ENCODE peak calls at places on chromosome 13, in ten cellular contexts. E is T follicular helper cell, W is non-pigmented ciliary epithelial cell, R is A549, I is cardiac muscle cell, F is memory B cell, O is NCI-H1417, D is NCI-H1694, M is NCI-H345, V is heart left ventricle. Z is an unnamed sample.

GRCh38 chr13:97281028-97281427 is 58.9 kb downstream of the MBNL2 start:
- DNase-seq in E (no peak), W (no peak), R (no peak), I (no peak), F (no peak), O (no peak), D (no peak), M (no peak), V (no peak), Z (no peak)

GRCh38 chr13:32228330-32229041 is 86.7 kb downstream of the ZAR1L start:
- DNase-seq in E (no peak), W (peak; percentile 86), R (peak; percentile 1), I (peak; percentile 14), F (no peak), O (peak; percentile 98), D (peak; percentile 18), M (peak; percentile 88), V (no peak), Z (no peak)

GRCh38 chr13:110348309-110348625 is 41.2 kb downstream of the COL4A2 start:
- DNase-seq in E (no peak), W (no peak), R (no peak), I (no peak), F (no peak), O (no peak), D (no peak), M (no peak), V (no peak), Z (no peak)

GRCh38 chr13:114146173-114146572 is 13.8 kb upstream of the RASA3 start:
- DNase-seq in E (no peak), W (no peak), R (no peak), I (no peak), F (no peak), O (no peak), D (no peak), M (no peak), V (no peak), Z (no peak)

GRCh38 chr13:48733739-48734329 is 80.1 kb downstream of the CYSLTR2 start:
- DNase-seq in E (no peak), W (no peak), R (no peak), I (peak; percentile 25), F (no peak), O (no peak), D (no peak), M (no peak), V (no peak), Z (no peak)

GRCh38 chr13:23867027-23867491 is 22.1 kb downstream of the MIPEP start:
- DNase-seq in E (no peak), W (peak; percentile 64), R (peak; percentile 17), I (peak; percentile 43), F (no peak), O (no peak), D (no peak), M (no peak), V (no peak), Z (no peak)

GRCh38 chr13:51795419-51795818 is 8.5 kb downstream of the DHRS12 start:
- DNase-seq in E (no peak), W (no peak), R (no peak), I (no peak), F (no peak), O (no peak), D (no peak), M (no peak), V (no peak), Z (no peak)

GRCh38 chr13:110575322-110576069 is 14.0 kb upstream of the RAB20 start:
- DNase-seq in E (no peak), W (no peak), R (peak; percentile 21), I (peak; percentile 33), F (peak; percentile 17), O (peak; percentile 50), D (no peak), M (no peak), V (peak; percentile 43), Z (no peak)

GRCh38 chr13:44155422-44156293 is 218.0 kb upstream of the SERP2 start:
- DNase-seq in E (no peak), W (no peak), R (no peak), I (peak; percentile 80), F (no peak), O (peak; percentile 12), D (no peak), M (no peak), V (peak; percentile 62), Z (no peak)

GRCh38 chr13:111387945-111388600 is 67.6 kb downstream of the TEX29 start:
- DNase-seq in E (no peak), W (no peak), R (no peak), I (no peak), F (no peak), O (no peak), D (no peak), M (no peak), V (peak; percentile 7), Z (no peak)

GRCh38 chr13:98937911-98938381 is 39.9 kb downstream of the DOCK9 start:
- DNase-seq in E (no peak), W (no peak), R (no peak), I (no peak), F (no peak), O (no peak), D (no peak), M (no peak), V (no peak), Z (no peak)

GRCh38 chr13:20512042-20512683 is 13.5 kb downstream of the CRYL1 start:
- DNase-seq in E (no peak), W (no peak), R (no peak), I (no peak), F (no peak), O (no peak), D (no peak), M (no peak), V (no peak), Z (peak; percentile 17)

GRCh38 chr13:94959616-94960015 is 247.3 kb upstream of the SOX21 start:
- DNase-seq in E (no peak), W (no peak), R (no peak), I (peak; percentile 4), F (no peak), O (no peak), D (no peak), M (no peak), V (no peak), Z (no peak)

GRCh38 chr13:35804901-35805300 is 326.3 kb downstream of the DCLK1 start:
- DNase-seq in E (no peak), W (no peak), R (no peak), I (peak; percentile 6), F (no peak), O (no peak), D (no peak), M (no peak), V (no peak), Z (no peak)

GRCh38 chr13:62046512-62046911 is 630.9 kb upstream of the PCDH20 start:
- DNase-seq in E (no peak), W (no peak), R (no peak), I (no peak), F (no peak), O (no peak), D (no peak), M (no peak), V (no peak), Z (no peak)

GRCh38 chr13:26941345-26942174 is 181.0 kb upstream of the GPR12 start:
- DNase-seq in E (no peak), W (peak; percentile 57), R (no peak), I (peak; percentile 66), F (no peak), O (no peak), D (no peak), M (no peak), V (no peak), Z (no peak)

GRCh38 chr13:97191615-97192014 is 30.5 kb upstream of the MBNL2 start:
- DNase-seq in E (no peak), W (no peak), R (no peak), I (no peak), F (no peak), O (peak; percentile 71), D (no peak), M (peak; percentile 21), V (no peak), Z (no peak)

GRCh38 chr13:103188688-103189326 is 122.6 kb upstream of the SLC10A2 start:
- DNase-seq in E (no peak), W (no peak), R (peak; percentile 0), I (peak; percentile 61), F (no peak), O (peak; percentile 73), D (peak; percentile 22), M (peak; percentile 10), V (no peak), Z (no peak)

GRCh38 chr13:21620858-21621257 is 16.9 kb upstream of the MICU2 start:
- DNase-seq in E (no peak), W (no peak), R (no peak), I (no peak), F (no peak), O (no peak), D (no peak), M (no peak), V (no peak), Z (no peak)

GRCh38 chr13:106475852-106476251 is 59.6 kb downstream of the EFNB2 start:
- DNase-seq in E (no peak), W (no peak), R (no peak), I (no peak), F (no peak), O (no peak), D (no peak), M (no peak), V (no peak), Z (no peak)

GRCh38 chr13:24672141-24673132 is 7.8 kb upstream of the ATP12A start:
- DNase-seq in E (no peak), W (no peak), R (no peak), I (no peak), F (no peak), O (peak; percentile 43), D (no peak), M (no peak), V (no peak), Z (no peak)

GRCh38 chr13:40192516-40193257 is 473.8 kb downstream of the FOXO1 start:
- DNase-seq in E (no peak), W (no peak), R (no peak), I (no peak), F (no peak), O (no peak), D (no peak), M (no peak), V (peak; percentile 29), Z (no peak)

GRCh38 chr13:76035711-76036110 is 399.6 kb downstream of the LMO7 start:
- DNase-seq in E (no peak), W (no peak), R (no peak), I (peak; percentile 16), F (no peak), O (no peak), D (no peak), M (no peak), V (no peak), Z (no peak)

GRCh38 chr13:79781829-79782540 is 301.0 kb downstream of the NDFIP2 start:
- DNase-seq in E (no peak), W (no peak), R (no peak), I (no peak), F (no peak), O (no peak), D (no peak), M (no peak), V (no peak), Z (peak; percentile 12)

GRCh38 chr13:109668433-109669233 is 117.8 kb downstream of the IRS2 start:
- DNase-seq in E (no peak), W (no peak), R (no peak), I (no peak), F (no peak), O (no peak), D (no peak), M (no peak), V (no peak), Z (peak; percentile 23)

GRCh38 chr13:51275101-51275500 is 52.9 kb downstream of the FAM124A start:
- DNase-seq in E (no peak), W (no peak), R (no peak), I (no peak), F (no peak), O (no peak), D (no peak), M (no peak), V (no peak), Z (no peak)

GRCh38 chr13:71021810-71022422 is 845.1 kb downstream of the DACH1 start:
- DNase-seq in E (no peak), W (no peak), R (no peak), I (no peak), F (no peak), O (peak; percentile 76), D (no peak), M (no peak), V (no peak), Z (no peak)

GRCh38 chr13:108154421-108154858 is 60.9 kb downstream of the LIG4 start:
- DNase-seq in E (no peak), W (peak; percentile 24), R (peak; percentile 3), I (peak; percentile 1), F (no peak), O (peak; percentile 55), D (no peak), M (no peak), V (no peak), Z (no peak)

Z was measured in neural crest cell.